ENCODE peak calls at places on chromosomes 13 and 19, in eight cellular contexts. M is stimulated activated CD8-positive, alpha-beta memory T cell treated with anti-CD3 and anti-CD28 coated beads, Interleukin-2, amount 100 ng/mL, for 48 hours; G is testis; N is fibroblast of pulmonary artery; T is hepatic stellate cell; P is ELF-1; A is putamen; B is hippocampal formation. C is an unnamed sample.
A peak's percentile ranks its signal among the peaks of the same experiment; 100 is the strongest.

GRCh38 chr19:44738603-44739585 is 9.6 kb upstream of the BCL3 start:
- DNase-seq in M (no peak), G (no peak), N (no peak), T (no peak), P (no peak), A (no peak), B (no peak), C (no peak)

GRCh38 chr19:7521551-7522071 is 813 bp upstream of the MCOLN1 start:
- DNase-seq in M (no peak), G (no peak), N (no peak), T (no peak), P (peak; percentile 57), A (no peak), B (no peak), C (no peak)

GRCh38 chr13:24220086-24220703 is 59.7 kb downstream of the SPATA13 start:
- DNase-seq in M (no peak), G (peak; percentile 81), N (peak; percentile 92), T (peak; percentile 74), P (peak; percentile 61), A (peak; percentile 88), B (peak; percentile 91), C (peak; percentile 90)

GRCh38 chr19:15379996-15380647 is 535 bp upstream of the AKAP8 start:
- DNase-seq in M (no peak), G (peak; percentile 48), N (peak; percentile 51), T (no peak), P (peak; percentile 89), A (no peak), B (no peak), C (peak; percentile 89)

GRCh38 chr13:32720026-32720425 is 133.8 kb downstream of the PDS5B start:
- DNase-seq in M (no peak), G (no peak), N (peak; percentile 80), T (no peak), P (no peak), A (no peak), B (no peak), C (no peak)

GRCh38 chr13:94433055-94433947 is 46.2 kb downstream of the DCT start:
- DNase-seq in M (no peak), G (no peak), N (peak; percentile 23), T (no peak), P (peak; percentile 84), A (no peak), B (no peak), C (peak; percentile 31)

GRCh38 chr19:2022289-2022688 is 6.8 kb upstream of the BTBD2 start:
- DNase-seq in M (no peak), G (no peak), N (no peak), T (no peak), P (no peak), A (no peak), B (no peak), C (no peak)

GRCh38 chr13:79547211-79547610 is 66.3 kb downstream of the NDFIP2 start:
- DNase-seq in M (no peak), G (no peak), N (no peak), T (no peak), P (no peak), A (no peak), B (no peak), C (no peak)

GRCh38 chr19:18470153-18470552 is 32.2 kb upstream of the ISYNA1 start:
- DNase-seq in M (no peak), G (no peak), N (no peak), T (no peak), P (peak; percentile 69), A (no peak), B (no peak), C (peak; percentile 36)

GRCh38 chr19:44570984-44571684 is 41.7 kb upstream of the CEACAM20 start:
- DNase-seq in M (peak; percentile 26), G (peak; percentile 87), N (peak; percentile 91), T (peak; percentile 68), P (peak; percentile 87), A (peak; percentile 36), B (peak; percentile 46), C (peak; percentile 93)

GRCh38 chr19:4066682-4067395 is at the start of gene ZBTB7A:
- DNase-seq in M (peak; percentile 66), G (peak; percentile 91), N (peak; percentile 73), T (peak; percentile 86), P (no peak), A (peak; percentile 70), B (peak; percentile 37), C (peak; percentile 93)

GRCh38 chr13:98199480-98199879 is 22.4 kb upstream of the RNF113B start:
- DNase-seq in M (no peak), G (no peak), N (no peak), T (no peak), P (peak; percentile 27), A (no peak), B (no peak), C (no peak)

GRCh38 chr19:35545855-35546381 is 492 bp downstream of the TMEM147 start:
- DNase-seq in M (peak; percentile 67), G (peak; percentile 33), N (no peak), T (peak; percentile 66), P (no peak), A (no peak), B (no peak), C (peak; percentile 58)

GRCh38 chr13:100876044-100876403 is 201.4 kb upstream of the TMTC4 start:
- DNase-seq in M (no peak), G (no peak), N (no peak), T (no peak), P (no peak), A (no peak), B (no peak), C (no peak)

GRCh38 chr13:99923877-99924582 is 47.5 kb downstream of the ZIC5 start:
- DNase-seq in M (no peak), G (no peak), N (no peak), T (no peak), P (no peak), A (no peak), B (no peak), C (no peak)

GRCh38 chr13:101730420-101731000 is 278.0 kb downstream of the ITGBL1 start:
- DNase-seq in M (no peak), G (no peak), N (no peak), T (no peak), P (no peak), A (no peak), B (no peak), C (no peak)

C was measured in left kidney.